ENCODE peak calls at places on chromosomes 5 and 9, in five cellular contexts. R is hepatocyte, N is transverse colon, Y is fibroblast of lung, V is heart right ventricle. I is an unnamed sample.
A peak's percentile ranks its signal among the peaks of the same experiment; 100 is the strongest.

GRCh38 chr5:92976156-92976555 is 604.9 kb downstream of the NR2F1-AS1 start:
- DNase-seq in R (no peak), N (no peak), Y (no peak), V (no peak), I (no peak)

GRCh38 chr9:90870646-90871326 is 69.2 kb downstream of the SYK start:
- DNase-seq in R (peak; percentile 56), N (peak; percentile 37), Y (peak; percentile 20), V (no peak), I (no peak)

GRCh38 chr5:81747030-81747429 is 3.9 kb downstream of the SSBP2 start:
- DNase-seq in R (no peak), N (no peak), Y (no peak), V (no peak), I (no peak)

GRCh38 chr9:120692901-120693573 is 21.2 kb downstream of the MEGF9 start:
- DNase-seq in R (no peak), N (no peak), Y (no peak), V (no peak), I (no peak)

GRCh38 chr5:131164161-131164930 is 710 bp downstream of the HINT1 start:
- DNase-seq in R (peak; percentile 81), N (peak; percentile 73), Y (peak; percentile 84), V (peak; percentile 64), I (peak; percentile 82)

GRCh38 chr9:126375386-126375785 is 48.8 kb downstream of the MVB12B start:
- DNase-seq in R (peak; percentile 39), N (peak; percentile 38), Y (peak; percentile 46), V (no peak), I (peak; percentile 44)

GRCh38 chr5:3339092-3339797 is 256.4 kb upstream of the IRX1 start:
- DNase-seq in R (no peak), N (no peak), Y (no peak), V (no peak), I (no peak)

GRCh38 chr5:31362931-31363568 is 168.8 kb downstream of the DROSHA start:
- DNase-seq in R (no peak), N (no peak), Y (peak; percentile 73), V (no peak), I (no peak)

GRCh38 chr9:131999692-132000551 is 79.7 kb downstream of the MED27 start:
- DNase-seq in R (no peak), N (no peak), Y (peak; percentile 93), V (no peak), I (no peak)

GRCh38 chr9:76162109-76162730 is 232.0 kb downstream of the RFK start:
- DNase-seq in R (no peak), N (no peak), Y (peak; percentile 69), V (peak; percentile 18), I (no peak)

GRCh38 chr9:77019010-77019809 is at the start of gene FOXB2:
- DNase-seq in R (no peak), N (no peak), Y (no peak), V (no peak), I (no peak)

GRCh38 chr9:97562542-97562941 is 61.1 kb downstream of the TMOD1 start:
- DNase-seq in R (no peak), N (no peak), Y (no peak), V (no peak), I (no peak)

GRCh38 chr9:130445268-130445983 is 665 bp downstream of the ASS1 start:
- DNase-seq in R (peak; percentile 78), N (peak; percentile 78), Y (no peak), V (peak; percentile 75), I (no peak)

GRCh38 chr5:40614923-40615585 is 64.7 kb upstream of the PTGER4 start:
- DNase-seq in R (no peak), N (no peak), Y (no peak), V (no peak), I (no peak)

GRCh38 chr5:103035701-103036100 is 84.2 kb downstream of the GIN1 start:
- DNase-seq in R (no peak), N (no peak), Y (no peak), V (no peak), I (no peak)

GRCh38 chr9:37412431-37413151 is 9.9 kb upstream of the GRHPR start:
- DNase-seq in R (no peak), N (no peak), Y (peak; percentile 47), V (no peak), I (no peak)

GRCh38 chr5:132410451-132411381 is 41.2 kb downstream of the SLC22A5 start:
- DNase-seq in R (peak; percentile 93), N (peak; percentile 88), Y (peak; percentile 83), V (peak; percentile 88), I (peak; percentile 90)

GRCh38 chr9:138114501-138115245 is 237.1 kb downstream of the CACNA1B start:
- DNase-seq in R (no peak), N (no peak), Y (no peak), V (no peak), I (peak; percentile 19)

GRCh38 chr9:135916998-135917397 is 9.7 kb upstream of the CAMSAP1 start:
- DNase-seq in R (no peak), N (no peak), Y (no peak), V (no peak), I (no peak)
- H3K9me3 ChIP-seq in R (peaks cover 32% of the 10 kb centered on the region), N (peaks cover 45% of the 10 kb centered on the region), Y (peaks cover 3% of the 10 kb centered on the region), V (peaks cover 73% of the 10 kb centered on the region), I (peaks cover 20% of the 10 kb centered on the region)

DNA sequence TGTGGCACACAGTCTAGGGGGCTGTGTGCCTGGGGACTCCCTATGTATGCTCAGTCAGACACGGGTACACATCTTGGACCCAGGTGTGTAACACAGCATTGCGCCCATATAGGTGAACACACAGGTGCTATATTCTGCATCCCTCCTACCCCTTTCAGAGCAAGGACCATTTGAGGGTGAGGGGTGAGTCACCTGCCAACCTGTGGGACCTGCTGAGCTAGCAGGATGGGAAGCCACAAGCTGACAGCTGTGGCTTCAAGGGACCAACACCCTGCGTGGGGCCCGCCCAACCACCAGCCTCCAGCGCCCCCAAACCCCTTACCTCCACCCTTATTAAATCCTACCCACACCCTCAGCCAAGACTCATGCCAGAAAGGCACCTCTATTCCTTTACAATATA is 14.6 kb upstream of the AQP7 start:
- DNase-seq in R (no peak), N (no peak), Y (no peak), V (no peak), I (no peak)
- H3K36me3 ChIP-seq in R (no peaks in the 10 kb centered on the region), N (no peaks in the 10 kb centered on the region), Y (no peaks in the 10 kb centered on the region), V (no peaks in the 10 kb centered on the region), I (no peaks in the 10 kb centered on the region)

GRCh38 chr9:2269778-2270177 is 254.6 kb downstream of the SMARCA2 start:
- DNase-seq in R (no peak), N (no peak), Y (no peak), V (no peak), I (no peak)
- H3K27ac ChIP-seq in R (no peak overlapping the region), N (no peak overlapping the region), Y (no peak overlapping the region), V (no peak overlapping the region), I (no peak overlapping the region)

GRCh38 chr5:178986326-178986960 is 8.7 kb downstream of the GRM6 start:
- DNase-seq in R (no peak), N (no peak), Y (no peak), V (no peak), I (no peak)

GRCh38 chr5:178984145-178985072 is 10.7 kb downstream of the GRM6 start:
- DNase-seq in R (no peak), N (no peak), Y (no peak), V (no peak), I (no peak)

GRCh38 chr5:178982941-178983340 is 12.2 kb downstream of the GRM6 start:
- DNase-seq in R (no peak), N (no peak), Y (no peak), V (no peak), I (no peak)

GRCh38 chr5:178983728-178984127 is 11.4 kb downstream of the GRM6 start:
- DNase-seq in R (no peak), N (no peak), Y (no peak), V (no peak), I (no peak)

GRCh38 chr5:178981381-178981780 is 13.7 kb downstream of the GRM6 start:
- DNase-seq in R (no peak), N (no peak), Y (no peak), V (no peak), I (no peak)
- H3K9me3 ChIP-seq in R (no peaks in the 10 kb centered on the region), N (peaks cover 42% of the 10 kb centered on the region), Y (no peaks in the 10 kb centered on the region), V (peaks cover 98% of the 10 kb centered on the region), I (peaks cover 50% of the 10 kb centered on the region)

GRCh38 chr5:10416868-10417267 is 24.8 kb upstream of the ROPN1L start:
- DNase-seq in R (no peak), N (no peak), Y (no peak), V (no peak), I (no peak)
- H3K36me3 ChIP-seq in R (no peaks in the 10 kb centered on the region), N (peaks cover 67% of the 10 kb centered on the region), Y (peaks cover 8% of the 10 kb centered on the region), V (peaks cover 82% of the 10 kb centered on the region), I (peaks cover 97% of the 10 kb centered on the region)

GRCh38 chr9:136547508-136548215 is 1.8 kb upstream of the NOTCH1 start:
- DNase-seq in R (no peak), N (no peak), Y (no peak), V (no peak), I (no peak)
- H3K27ac ChIP-seq in R (peak overlapping the region; percentile 58), N (peak overlapping the region; percentile 99), Y (no peak overlapping the region), V (peak overlapping the region; percentile 98), I (no peak overlapping the region)

DNA sequence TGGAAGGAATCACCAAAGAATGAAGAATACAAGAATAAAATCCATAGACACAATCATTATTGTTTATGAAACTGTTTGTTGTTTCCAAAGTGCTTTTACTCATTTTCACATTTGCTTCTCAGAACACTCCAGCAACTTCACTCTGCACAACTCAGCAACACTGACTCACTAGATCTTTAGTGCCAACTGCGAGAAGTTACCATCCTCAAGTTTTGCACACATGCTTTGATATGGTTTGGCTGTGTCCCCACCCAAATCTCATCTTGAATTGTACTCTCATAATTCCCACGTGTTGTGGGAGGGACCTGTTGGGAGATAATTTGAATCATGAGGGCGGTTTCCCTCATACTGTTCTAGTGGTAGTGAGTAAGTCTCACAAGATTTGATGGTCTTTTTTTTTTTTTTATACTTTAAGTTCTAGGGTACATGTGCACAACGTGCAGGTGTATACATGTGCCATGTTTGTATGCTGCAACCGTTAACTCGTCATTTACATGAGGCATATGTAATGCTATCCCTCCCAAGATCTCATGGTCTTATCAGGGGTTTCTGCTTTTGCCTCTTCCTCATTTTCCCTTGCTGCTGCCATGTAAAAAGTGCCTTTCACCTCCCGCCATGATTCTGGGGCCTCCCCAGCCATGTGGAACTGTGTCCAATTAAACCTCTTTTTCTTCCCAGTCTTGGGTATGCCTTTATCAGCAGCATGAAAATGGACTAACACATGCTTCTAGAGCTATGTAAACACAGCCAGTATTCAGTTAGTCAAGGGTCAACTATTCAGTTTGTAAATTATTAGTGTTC is 36.9 kb downstream of the CLINT1 start:
- DNase-seq in R (no peak), N (no peak), Y (peak; percentile 47), V (no peak), I (no peak)
- H3K9me3 ChIP-seq in R (no peaks in the 10 kb centered on the region), N (no peaks in the 10 kb centered on the region), Y (no peaks in the 10 kb centered on the region), V (peaks cover 4% of the 10 kb centered on the region), I (no peaks in the 10 kb centered on the region)

GRCh38 chr9:6439051-6439703 is 26.2 kb downstream of the UHRF2 start:
- DNase-seq in R (no peak), N (no peak), Y (no peak), V (no peak), I (no peak)

GRCh38 chr9:6428940-6429889 is 16.2 kb downstream of the UHRF2 start:
- DNase-seq in R (no peak), N (no peak), Y (no peak), V (no peak), I (no peak)

DNA sequence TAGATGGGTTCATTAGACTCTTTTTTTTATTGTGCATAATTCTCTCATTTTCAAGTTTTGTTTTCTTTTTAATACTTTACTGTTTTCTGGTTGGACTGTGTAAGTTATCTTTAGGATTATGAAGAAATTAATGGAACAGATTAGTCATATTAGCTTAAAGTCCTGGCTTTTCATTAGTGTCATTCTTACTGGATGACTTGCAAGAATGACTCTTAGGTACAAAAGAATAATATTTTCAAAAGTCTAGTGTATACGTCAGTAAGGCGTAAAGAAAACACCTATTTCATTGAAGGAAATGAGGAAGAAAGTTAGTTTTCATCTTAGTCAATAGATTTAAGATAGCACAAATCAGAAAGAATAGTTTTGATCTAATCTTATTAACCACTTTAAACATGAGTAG is 20.4 kb downstream of the UHRF2 start:
- DNase-seq in R (no peak), N (no peak), Y (peak; percentile 78), V (no peak), I (no peak)
- H3K36me3 ChIP-seq in R (no peaks in the 10 kb centered on the region), N (no peaks in the 10 kb centered on the region), Y (no peaks in the 10 kb centered on the region), V (no peaks in the 10 kb centered on the region), I (peaks cover 4% of the 10 kb centered on the region)

I was measured in SJSA1.